ENCODE peak calls at places on chromosome 19, in four cellular contexts. L is stimulated activated naive CD8-positive, alpha-beta T cell treated with anti-CD3 and anti-CD28 coated beads, Interleukin-15, Interleukin-2, amounts not matched to agents 100 U/mL and 50 U/mL, for 24 hours; V is transverse colon; J is mesendoderm. P is an unnamed sample.

GRCh38 chr19:41323023-41323422 is 13.1 kb downstream of the CCDC97 start:
- DNase-seq in J (no peak), L (no peak), V (no peak), P (no peak)

GRCh38 chr19:38733493-38734175 is 10.6 kb downstream of the CAPN12 start:
- DNase-seq in L (no peak), V (no peak), J (no peak), P (no peak)

GRCh38 chr19:3760871-3761361 is 576 bp downstream of the APBA3 start:
- DNase-seq in J (peak), V (no peak), L (peak), P (no peak)

GRCh38 chr19:37007587-37008220 is 70.5 kb upstream of the ZNF420 start:
- DNase-seq in L (peak), V (peak), J (no peak), P (no peak)

GRCh38 chr19:5958074-5958850 is 19.7 kb downstream of the RANBP3 start:
- DNase-seq in L (no peak), V (no peak), J (peak), P (no peak)

GRCh38 chr19:21680026-21680425 is 87.4 kb downstream of the ZNF100 start:
- DNase-seq in L (no peak), J (no peak), V (no peak), P (no peak)

GRCh38 chr19:50649433-50650391 is at the start of gene C19orf81:
- DNase-seq in L (no peak), V (no peak), J (peak), P (peak)

GRCh38 chr19:13155472-13156284 is 5.5 kb downstream of the IER2 start:
- DNase-seq in V (peak), L (peak), J (peak), P (peak)

GRCh38 chr19:43310221-43310620 is 40.9 kb upstream of the PSG9 start:
- DNase-seq in V (no peak), L (no peak), J (no peak), P (no peak)

GRCh38 chr19:14218615-14219330 is 12.8 kb upstream of the ADGRL1 start:
- DNase-seq in V (no peak), L (no peak), J (no peak), P (no peak)

GRCh38 chr19:45164577-45165335 is 4.0 kb upstream of the NKPD1 start:
- DNase-seq in V (peak), J (peak), L (peak), P (peak)

GRCh38 chr19:47658431-47659383 is 49.8 kb downstream of the BICRA start:
- DNase-seq in J (no peak), L (no peak), V (peak), P (no peak)

GRCh38 chr19:42276821-42277220 is 7.8 kb downstream of the CIC start:
- DNase-seq in J (no peak), V (no peak), L (no peak), P (no peak)

GRCh38 chr19:39481229-39481545 is 549 bp downstream of the TIMM50 start:
- DNase-seq in V (no peak), L (no peak), J (no peak), P (no peak)

GRCh38 chr19:12994701-12995595 is at the start of gene NFIX:
- DNase-seq in J (no peak), L (peak), V (peak), P (peak)

GRCh38 chr19:950352-951066 is 24.7 kb downstream of the ARID3A start:
- DNase-seq in L (no peak), J (no peak), V (no peak), P (no peak)

GRCh38 chr19:13794388-13794751 is 873 bp upstream of the ZSWIM4 start:
- DNase-seq in L (no peak), V (peak), J (no peak), P (no peak)

GRCh38 chr19:16429066-16429758 is 42.6 kb downstream of the EPS15L1 start:
- DNase-seq in J (no peak), L (no peak), V (no peak), P (no peak)

P was measured in neural progenitor cell.